ENCODE peak calls at places on chromosome 16, in nine cellular contexts. J is heart right ventricle, F is GM12865, N is OCI-LY7, Z is right lobe of liver, Q is IMR-90, I is PC-9, D is HL-60, Y is vagina. A is an unnamed sample.

GRCh38 chr16:15876503-15876902 is 11.9 kb downstream of the CEP20 start:
- DNase-seq in J (no peak), F (no peak), N (no peak), Z (no peak), Q (no peak), I (peak; percentile 43), D (no peak), Y (no peak), A (no peak)

GRCh38 chr16:62035115-62036092 is 834 bp downstream of the CDH8 start:
- DNase-seq in J (no peak), F (no peak), N (no peak), Z (no peak), Q (no peak), I (no peak), D (no peak), Y (no peak), A (no peak)

GRCh38 chr16:87951550-87952538 is 610 bp downstream of the BANP start:
- DNase-seq in J (no peak), F (peak; percentile 56), N (peak; percentile 25), Z (peak; percentile 58), Q (no peak), I (peak; percentile 31), D (no peak), Y (no peak), A (no peak)

GRCh38 chr16:35152067-35152627 is 1692.7 kb downstream of the TP53TG3F start:
- DNase-seq in J (no peak), F (no peak), N (no peak), Z (no peak), Q (no peak), I (peak; percentile 32), D (no peak), Y (no peak), A (no peak)

GRCh38 chr16:56389554-56389953 is 35.8 kb downstream of the AMFR start:
- DNase-seq in J (no peak), F (no peak), N (no peak), Z (no peak), Q (peak; percentile 100), I (no peak), D (no peak), Y (no peak), A (peak; percentile 63)

GRCh38 chr16:78094166-78094565 is 5.3 kb upstream of the WWOX start:
- DNase-seq in J (no peak), F (no peak), N (no peak), Z (no peak), Q (no peak), I (no peak), D (no peak), Y (no peak), A (peak; percentile 5)

GRCh38 chr16:66408181-66409048 is 18.7 kb upstream of the BEAN1 start:
- DNase-seq in J (peak; percentile 53), F (no peak), N (peak; percentile 62), Z (no peak), Q (peak; percentile 88), I (peak; percentile 87), D (peak; percentile 45), Y (peak; percentile 91), A (peak; percentile 73)

GRCh38 chr16:49586466-49586865 is 212.9 kb downstream of the C16orf78 start:
- DNase-seq in J (no peak), F (no peak), N (no peak), Z (no peak), Q (no peak), I (no peak), D (no peak), Y (no peak), A (no peak)

GRCh38 chr16:50102046-50102756 is 36.4 kb downstream of the HEATR3 start:
- DNase-seq in J (no peak), F (peak; percentile 48), N (no peak), Z (no peak), Q (peak; percentile 86), I (no peak), D (no peak), Y (no peak), A (peak; percentile 72)

GRCh38 chr16:86549076-86549892 is 5.8 kb downstream of the MTHFSD start:
- DNase-seq in J (no peak), F (no peak), N (no peak), Z (no peak), Q (no peak), I (no peak), D (no peak), Y (no peak), A (no peak)

GRCh38 chr16:67555795-67556212 is 6.5 kb upstream of the CTCF start:
- DNase-seq in J (no peak), F (peak; percentile 60), N (peak; percentile 50), Z (no peak), Q (peak; percentile 72), I (peak; percentile 91), D (peak; percentile 25), Y (no peak), A (no peak)

GRCh38 chr16:67561824-67562525 is 351 bp upstream of the CTCF start:
- DNase-seq in J (peak; percentile 97), F (peak; percentile 99), N (peak; percentile 98), Z (peak; percentile 98), Q (peak; percentile 95), I (peak; percentile 87), D (peak; percentile 99), Y (no peak), A (peak; percentile 98)

GRCh38 chr16:67561501-67561823 is 864 bp upstream of the CTCF start:
- DNase-seq in J (no peak), F (no peak), N (no peak), Z (no peak), Q (no peak), I (no peak), D (no peak), Y (no peak), A (no peak)

GRCh38 chr16:67560827-67561342 is 1.4 kb upstream of the CTCF start:
- DNase-seq in J (no peak), F (peak; percentile 9), N (no peak), Z (no peak), Q (no peak), I (no peak), D (no peak), Y (no peak), A (no peak)

DNA sequence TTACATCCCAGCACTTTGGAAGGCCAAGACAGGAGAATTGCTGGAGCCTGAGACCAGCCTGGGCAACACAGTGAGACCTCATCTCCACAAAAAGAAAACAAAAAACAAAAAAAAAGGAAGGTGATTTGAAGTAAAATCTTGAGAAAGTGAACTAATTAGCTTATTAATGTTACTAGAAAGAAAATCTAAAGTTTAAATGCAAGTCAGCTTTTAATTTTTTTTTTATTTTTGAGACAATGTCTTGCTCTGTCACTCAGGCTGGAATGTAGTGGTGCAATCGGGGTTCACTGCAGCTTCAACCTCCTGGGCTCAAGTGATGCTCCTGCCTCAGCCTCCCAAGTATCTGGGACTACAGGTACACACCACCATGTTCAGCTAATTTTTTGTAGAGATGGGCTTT is 3.5 kb upstream of the CTCF start:
- DNase-seq in J (no peak), F (no peak), N (no peak), Z (no peak), Q (no peak), I (no peak), D (no peak), Y (no peak), A (no peak)
- H3K4me3 ChIP-seq in J (no peak overlapping the region), F (no peak overlapping the region), N (peak overlapping the region; percentile 84), Z (no peak overlapping the region), Q (no peak overlapping the region), I (no peak overlapping the region), D (no peak overlapping the region), Y (no peak overlapping the region), A (no peak overlapping the region)

GRCh38 chr16:27428035-27428785 is 26.2 kb downstream of the IL21R start:
- DNase-seq in J (peak; percentile 1), F (peak; percentile 62), N (no peak), Z (no peak), Q (no peak), I (no peak), D (peak; percentile 36), Y (peak; percentile 93), A (no peak)
- H3K4me3 ChIP-seq in J (no peak overlapping the region), F (peak overlapping the region; percentile 88), N (peak overlapping the region; percentile 6), Z (no peak overlapping the region), Q (no peak overlapping the region), I (no peak overlapping the region), D (no peak overlapping the region), Y (no peak overlapping the region), A (no peak overlapping the region)

GRCh38 chr16:68116256-68116853 is 31.2 kb downstream of the NFATC3 start:
- DNase-seq in J (no peak), F (peak; percentile 62), N (peak; percentile 60), Z (no peak), Q (peak; percentile 51), I (no peak), D (peak; percentile 15), Y (no peak), A (peak; percentile 40)
- H3K4me3 ChIP-seq in J (no peak overlapping the region), F (no peak overlapping the region), N (no peak overlapping the region), Z (no peak overlapping the region), Q (no peak overlapping the region), I (no peak overlapping the region), D (no peak overlapping the region), Y (no peak overlapping the region), A (no peak overlapping the region)

GRCh38 chr16:31135535-31136286 is at the start of gene PRSS8:
- DNase-seq in J (no peak), F (no peak), N (no peak), Z (peak; percentile 75), Q (no peak), I (peak; percentile 73), D (no peak), Y (no peak), A (no peak)
- H3K4me3 ChIP-seq in J (no peak within 1 kb of the TSS), F (no peak within 1 kb of the TSS), N (no peak within 1 kb of the TSS), Z (peak within 1 kb of the TSS; percentile 62), Q (no peak within 1 kb of the TSS), I (peak within 1 kb of the TSS; percentile 59), D (no peak within 1 kb of the TSS), Y (no peak within 1 kb of the TSS), A (no peak within 1 kb of the TSS)

DNA sequence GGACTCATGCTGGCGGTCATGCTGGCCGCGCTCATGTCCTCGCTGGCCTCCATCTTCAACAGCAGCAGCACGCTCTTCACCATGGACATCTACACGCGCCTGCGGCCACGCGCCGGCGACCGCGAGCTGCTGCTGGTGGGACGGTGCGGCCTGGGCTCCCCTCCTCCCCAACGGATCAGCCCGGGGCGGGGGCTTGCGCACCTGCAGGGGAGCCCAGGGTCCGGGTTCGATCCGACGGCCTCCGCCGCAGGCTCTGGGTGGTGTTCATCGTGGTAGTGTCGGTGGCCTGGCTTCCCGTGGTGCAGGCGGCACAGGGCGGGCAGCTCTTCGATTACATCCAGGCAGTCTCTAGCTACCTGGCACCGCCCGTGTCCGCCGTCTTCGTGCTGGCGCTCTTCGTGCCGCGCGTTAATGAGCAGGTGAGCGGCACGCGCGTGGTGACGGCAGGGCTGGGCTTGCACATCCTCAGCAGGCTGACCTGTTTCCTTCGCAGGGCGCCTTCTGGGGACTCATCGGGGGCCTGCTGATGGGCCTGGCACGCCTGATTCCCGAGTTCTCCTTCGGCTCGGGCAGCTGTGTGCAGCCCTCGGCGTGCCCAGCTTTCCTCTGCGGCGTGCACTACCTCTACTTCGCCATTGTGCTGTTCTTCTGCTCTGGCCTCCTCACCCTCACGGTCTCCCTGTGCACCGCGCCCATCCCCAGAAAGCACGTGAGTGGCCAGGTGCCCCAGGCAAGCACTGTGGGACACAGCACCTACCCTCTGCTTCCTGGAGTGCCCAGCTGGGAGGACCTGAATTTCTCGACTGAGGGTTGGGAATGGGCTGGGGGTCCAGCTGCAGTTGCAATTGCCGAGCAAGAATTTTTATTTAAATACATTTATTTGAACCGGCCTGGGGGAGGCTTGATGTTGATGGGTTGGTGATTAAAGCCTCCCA is 6.0 kb downstream of the SLC5A2 start:
- DNase-seq in J (no peak), F (no peak), N (no peak), Z (no peak), Q (no peak), I (no peak), D (no peak), Y (no peak), A (peak; percentile 22)
- H3K4me3 ChIP-seq in J (peak overlapping the region; percentile 60), F (no peak overlapping the region), N (no peak overlapping the region), Z (no peak overlapping the region), Q (no peak overlapping the region), I (no peak overlapping the region), D (no peak overlapping the region), Y (peak overlapping the region; percentile 56), A (peak overlapping the region; percentile 78)

A was measured in adipocyte.